ENCODE peak calls at places on chromosomes 3 and 15, in four cellular contexts. X is glutamatergic neuron, F is choroid plexus epithelial cell, U is progenitor cell of endocrine pancreas. K is an unnamed sample.

GRCh38 chr3:111807826-111808225 is 51.2 kb upstream of the PHLDB2 start:
- DNase-seq in X (no peak), F (no peak), U (no peak), K (peak)

GRCh38 chr15:28989239-28989830 is 103.6 kb downstream of the APBA2 start:
- DNase-seq in X (peak), F (peak), U (no peak), K (no peak)

GRCh38 chr3:197711973-197712707 is 24.6 kb downstream of the RUBCN start:
- DNase-seq in X (peak), F (peak), U (no peak), K (peak)

GRCh38 chr3:79297242-79297641 is 470.6 kb downstream of the ROBO1 start:
- DNase-seq in X (no peak), F (peak), U (no peak), K (peak)

GRCh38 chr3:157872902-157873301 is 233.3 kb downstream of the SHOX2 start:
- DNase-seq in X (no peak), F (no peak), U (no peak), K (peak)

GRCh38 chr3:152943645-152944044 is 108.7 kb downstream of the P2RY1 start:
- DNase-seq in X (no peak), F (no peak), U (no peak), K (peak)

GRCh38 chr15:33031324-33031736 is 163.2 kb downstream of the FMN1 start:
- DNase-seq in X (no peak), F (peak), U (no peak), K (peak)

GRCh38 chr3:192833177-192833890 is 84.3 kb downstream of the MB21D2 start:
- DNase-seq in X (no peak), F (peak), U (no peak), K (peak)

GRCh38 chr3:97719156-97719821 is 45.3 kb upstream of the ARL6 start:
- DNase-seq in X (peak), F (peak), U (peak), K (peak)

GRCh38 chr3:109702252-109702651 is 364.9 kb upstream of the DPPA4 start:
- DNase-seq in X (no peak), F (peak), U (no peak), K (peak)

GRCh38 chr3:8974458-8974857 is 11.2 kb upstream of the RAD18 start:
- DNase-seq in X (no peak), F (no peak), U (no peak), K (no peak)

GRCh38 chr15:83843511-83843910 is 189.6 kb downstream of the ADAMTSL3 start:
- DNase-seq in X (no peak), F (peak), U (no peak), K (peak)

GRCh38 chr3:127200086-127200691 is 7.3 kb downstream of the PRR23E start:
- DNase-seq in X (no peak), F (no peak), U (no peak), K (no peak)

GRCh38 chr15:101024111-101024695 is 105.0 kb downstream of the LRRK1 start:
- DNase-seq in X (no peak), F (peak), U (no peak), K (no peak)

GRCh38 chr3:117853923-117854322 is 1144.3 kb downstream of the TUSC7 start:
- DNase-seq in X (no peak), F (peak), U (no peak), K (peak)

GRCh38 chr3:183131735-183132134 is 30.8 kb downstream of the LAMP3 start:
- DNase-seq in X (no peak), F (peak), U (no peak), K (peak)

GRCh38 chr3:130725746-130726145 is 20.9 kb downstream of the PIK3R4 start:
- DNase-seq in X (no peak), F (no peak), U (no peak), K (no peak)

GRCh38 chr15:90231028-90232017 is 2.4 kb downstream of the CIB1 start:
- DNase-seq in X (no peak), F (no peak), U (no peak), K (no peak)

DNA sequence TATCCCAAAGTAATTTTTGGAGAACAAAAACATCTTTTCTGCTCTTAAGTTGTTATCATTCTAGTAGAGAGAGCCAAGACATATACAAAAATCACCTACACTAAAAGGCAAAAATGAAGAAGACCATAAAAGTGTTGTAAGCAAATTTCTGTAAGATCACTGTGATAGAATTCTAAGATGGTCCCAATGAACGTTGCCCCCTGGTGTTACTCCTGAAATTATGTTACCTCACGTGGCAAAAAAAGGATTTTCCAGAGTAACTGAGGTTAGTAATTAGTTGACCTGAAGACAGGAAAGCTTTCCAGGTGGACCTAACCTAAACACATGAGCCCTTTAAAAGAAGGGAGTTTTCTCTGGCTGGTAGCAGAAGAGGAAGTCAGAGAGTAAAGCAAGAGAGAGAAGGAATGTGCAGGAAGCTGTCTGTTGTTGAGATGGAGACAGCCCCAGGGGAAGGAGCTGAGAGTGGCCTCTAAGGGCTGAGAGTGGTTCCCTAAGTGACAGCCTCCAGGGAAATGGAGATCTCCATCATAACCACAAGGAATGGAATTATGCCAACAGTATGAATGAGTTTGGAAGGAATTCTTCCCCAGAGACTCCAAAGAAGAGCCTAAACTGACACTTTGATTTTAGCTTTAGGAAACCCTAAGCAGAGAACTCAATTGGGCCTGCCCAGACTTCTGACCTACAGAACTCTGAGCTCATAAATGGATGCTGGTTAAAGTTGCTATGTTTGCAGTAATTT is 205.9 kb downstream of the CD47 start:
- DNase-seq in X (no peak), F (peak), U (no peak), K (peak)
- TF ChIP-seq CTCF in X (no peak), F (peak), U (peak), K (no peak)

DNA sequence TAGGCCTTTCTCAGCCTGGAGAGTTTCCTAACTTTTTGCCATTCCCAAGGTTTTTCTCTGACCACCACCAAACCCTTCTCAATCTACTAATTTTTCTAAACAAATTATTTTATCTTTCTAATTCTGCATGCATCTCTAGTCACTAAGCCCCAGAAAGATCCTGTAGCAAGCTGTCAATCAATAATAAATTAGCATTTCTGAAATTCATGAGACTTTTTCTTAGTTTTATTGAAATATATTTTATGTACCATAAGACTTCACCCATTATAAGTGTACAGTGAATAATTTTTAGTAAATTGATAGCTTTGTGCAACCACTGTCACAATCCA is 22.4 kb upstream of the AP4E1 start:
- DNase-seq in X (no peak), F (no peak), U (no peak), K (no peak)
- TF ChIP-seq CTCF in X (peak), F (no peak), U (no peak), K (no peak)

GRCh38 chr3:136350132-136350531 is 100.0 kb downstream of the PCCB start:
- DNase-seq in X (no peak), F (peak), U (no peak), K (peak)

GRCh38 chr3:136351351-136351750 is 101.2 kb downstream of the PCCB start:
- DNase-seq in X (no peak), F (no peak), U (no peak), K (no peak)

GRCh38 chr3:136350557-136350956 is 100.4 kb downstream of the PCCB start:
- DNase-seq in X (no peak), F (peak), U (no peak), K (no peak)

GRCh38 chr3:136353461-136353860 is 103.3 kb downstream of the PCCB start:
- DNase-seq in X (no peak), F (no peak), U (no peak), K (no peak)

GRCh38 chr3:136351905-136352304 is 101.8 kb downstream of the PCCB start:
- DNase-seq in X (no peak), F (no peak), U (no peak), K (no peak)
- TF ChIP-seq CTCF in X (peak), F (peak), U (peak), K (peak)

DNA sequence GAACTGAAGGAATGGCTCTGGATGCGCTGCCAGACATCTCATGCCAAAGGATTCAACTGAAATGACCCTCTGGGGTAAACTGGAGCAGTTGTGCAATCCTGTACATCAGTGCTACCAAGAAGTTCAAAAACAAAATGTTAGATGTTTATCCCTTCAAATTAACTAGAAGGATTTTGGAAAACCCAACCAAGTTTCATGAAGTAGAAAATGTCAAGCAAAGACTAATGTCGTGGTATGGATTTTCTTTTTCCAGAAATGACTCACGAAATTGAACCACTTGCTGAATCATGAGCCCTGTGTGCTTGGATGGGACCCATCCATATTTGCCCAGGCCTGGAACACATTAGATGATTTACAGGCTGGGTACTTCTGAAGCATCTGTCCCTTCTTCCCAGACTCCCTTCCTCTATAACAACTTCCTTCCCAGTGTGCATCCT is 101.6 kb downstream of the LRTM1 start:
- DNase-seq in X (no peak), F (no peak), U (no peak), K (no peak)
- TF ChIP-seq CTCF in X (no peak), F (no peak), U (no peak), K (no peak)

GRCh38 chr3:133457465-133458067 is 57.7 kb downstream of the BFSP2 start:
- DNase-seq in X (no peak), F (no peak), U (no peak), K (peak)
- TF ChIP-seq CTCF in X (peak), F (peak), U (peak), K (no peak)

GRCh38 chr15:40309344-40309862 is 1.7 kb upstream of the PLCB2 start:
- DNase-seq in X (no peak), F (no peak), U (no peak), K (no peak)

GRCh38 chr15:40308844-40309189 is 1.1 kb upstream of the PLCB2 start:
- DNase-seq in X (no peak), F (no peak), U (no peak), K (no peak)

GRCh38 chr15:40306371-40306770 is 1.4 kb downstream of the PLCB2 start:
- DNase-seq in X (no peak), F (no peak), U (no peak), K (no peak)

GRCh38 chr15:40306908-40307307 is 827 bp downstream of the PLCB2 start:
- DNase-seq in X (no peak), F (no peak), U (no peak), K (no peak)

DNA sequence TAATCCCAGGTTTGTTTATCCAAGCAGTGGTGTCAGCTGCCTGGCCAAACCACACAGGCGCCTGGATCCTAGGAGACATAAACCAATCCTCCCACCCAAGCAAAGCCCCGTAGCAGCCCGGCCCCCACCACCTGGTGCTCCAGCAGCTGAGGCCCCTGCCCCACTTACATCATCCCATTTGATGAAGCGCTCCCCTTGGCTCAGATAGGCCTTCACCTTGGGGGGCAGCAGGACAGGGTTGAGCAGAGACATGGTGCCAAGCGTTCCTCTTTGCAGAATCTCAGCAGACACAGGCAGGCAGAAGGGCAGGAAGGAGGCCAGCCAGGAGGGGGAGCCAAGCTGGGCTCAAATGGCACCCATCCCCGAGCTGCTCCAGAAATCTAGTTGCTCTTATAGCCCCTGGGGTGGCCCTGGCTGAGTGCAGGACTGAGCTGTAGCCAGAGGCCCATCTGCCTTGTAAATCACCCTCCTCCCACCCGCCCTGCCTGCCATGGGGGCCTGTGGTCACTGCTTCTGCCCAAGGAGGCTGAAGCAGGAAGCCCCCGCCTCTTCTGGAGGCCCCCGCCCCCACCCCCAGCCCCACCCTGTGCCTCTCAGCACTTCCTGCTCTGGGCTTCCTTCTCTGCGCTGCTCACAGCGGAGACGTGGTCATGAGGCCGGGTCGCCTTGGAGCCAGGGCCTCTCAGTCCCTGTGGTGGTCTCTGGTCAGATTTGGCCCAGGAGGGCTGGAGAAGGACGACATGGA is at the start of gene PLCB2:
- DNase-seq in X (peak), F (no peak), U (no peak), K (no peak)
- TF ChIP-seq CTCF in X (no peak), F (peak), U (peak), K (no peak)

DNA sequence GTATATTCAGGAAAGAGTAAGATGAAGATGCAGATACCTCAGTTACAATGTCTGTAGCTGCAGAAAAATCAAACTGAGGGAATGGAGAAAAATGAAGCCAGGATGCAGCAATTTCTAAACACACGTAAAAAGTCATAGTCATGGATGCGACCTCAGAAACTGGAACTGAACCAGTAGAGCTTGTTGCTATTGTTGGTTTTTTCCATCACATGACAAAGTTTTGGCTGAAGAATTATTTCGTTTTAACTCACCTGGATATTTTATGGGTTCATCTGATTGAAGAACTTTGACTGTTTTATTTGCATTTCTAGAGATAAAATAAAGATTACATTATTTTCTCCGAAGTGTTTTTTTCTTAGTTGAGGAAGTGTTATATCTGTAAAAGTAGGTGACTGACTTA is 591.2 kb downstream of the ZBBX start:
- DNase-seq in X (no peak), F (no peak), U (no peak), K (no peak)
- TF ChIP-seq CTCF in X (no peak), F (no peak), U (no peak), K (no peak)

DNA sequence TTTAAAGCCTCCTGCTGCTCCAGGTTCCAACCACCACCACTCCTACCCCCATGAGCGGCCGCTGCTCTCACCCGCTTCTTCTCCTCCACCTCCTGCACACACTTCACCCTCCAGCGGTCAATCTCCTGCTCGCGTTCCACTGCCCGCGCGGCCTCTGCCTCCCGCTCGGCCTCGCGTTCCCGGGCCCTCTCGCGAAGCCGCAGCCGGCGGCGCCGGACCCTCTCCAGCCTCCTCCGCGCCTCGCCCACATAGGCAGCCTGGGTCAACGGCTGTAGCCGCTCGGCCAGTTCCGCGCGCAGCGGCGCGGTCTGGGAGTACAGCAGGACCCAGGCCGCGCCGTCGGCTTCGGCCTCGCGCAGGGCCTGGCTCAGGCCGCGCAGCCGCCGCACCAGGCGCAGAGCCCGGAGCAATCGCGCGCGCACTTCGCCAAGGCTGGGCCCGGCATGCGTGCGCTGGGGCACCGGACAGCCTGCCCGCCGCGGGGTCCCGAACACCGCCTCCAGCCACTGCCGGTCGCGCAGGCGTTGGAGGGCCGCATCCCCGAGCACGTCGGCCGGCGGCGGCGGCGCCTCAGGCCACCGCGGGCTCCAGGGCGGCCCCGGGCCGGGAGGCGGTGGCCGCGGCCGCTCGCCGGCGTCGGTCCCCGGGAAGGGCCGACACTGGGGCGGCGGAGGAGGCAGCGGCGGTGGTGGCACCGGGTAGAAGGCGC is 613 bp downstream of the PDCD7 start:
- DNase-seq in X (peak), F (peak), U (peak), K (peak)
- TF ChIP-seq CTCF in X (no peak), F (no peak), U (peak), K (no peak)